ENCODE peak calls at places on chromosomes 1 and 21, in nine cellular contexts. O, F, N, L, W, S, M, G and E are unnamed samples. For H3K36me3, the result is how much of the 10 kb centered on the place peaks cover.

GRCh38 chr1:115545096-115545720 is 96.6 kb upstream of the VANGL1 start:
- DNase-seq in O (no peak), M (no peak), S (no peak), G (peak), F (no peak), L (no peak), N (no peak), W (no peak), E (no peak)

GRCh38 chr1:162171078-162171477 is 101.6 kb downstream of the NOS1AP start:
- DNase-seq in M (no peak), W (no peak), L (no peak), F (no peak), N (no peak), G (no peak), S (no peak), O (no peak), E (no peak)

GRCh38 chr21:33362044-33362555 is 37.3 kb downstream of the IFNAR1 start:
- DNase-seq in N (no peak), F (no peak), G (peak), O (peak), S (no peak), L (no peak), M (no peak), W (peak), E (no peak)

GRCh38 chr1:161706483-161707347 is at the start of gene FCRLA:
- DNase-seq in O (no peak), N (peak), F (peak), G (peak), L (no peak), W (no peak), M (no peak), S (peak), E (no peak)

GRCh38 chr1:240178366-240178765 is 86.7 kb downstream of the FMN2 start:
- DNase-seq in S (peak), W (no peak), L (no peak), F (no peak), G (no peak), N (no peak), M (no peak), O (no peak), E (no peak)

GRCh38 chr1:202806845-202807366 is 1.3 kb downstream of the KDM5B start:
- DNase-seq in W (peak), S (no peak), O (no peak), N (peak), L (peak), G (peak), F (peak), M (no peak), E (no peak)

GRCh38 chr1:4048076-4048475 is 148.0 kb upstream of the C1orf174 start:
- DNase-seq in F (no peak), L (no peak), N (no peak), W (no peak), M (no peak), O (no peak), G (no peak), S (no peak), E (no peak)

GRCh38 chr1:2791027-2791760 is 10.3 kb downstream of the TTC34 start:
- DNase-seq in M (no peak), F (no peak), O (no peak), G (no peak), W (no peak), L (no peak), S (no peak), N (no peak), E (no peak)

GRCh38 chr21:38937844-38938243 is 132.1 kb downstream of the ETS2 start:
- DNase-seq in N (no peak), S (no peak), L (no peak), G (no peak), F (no peak), M (no peak), W (no peak), O (no peak), E (no peak)

GRCh38 chr1:228857611-228858010 is 122.3 kb downstream of the RHOU start:
- DNase-seq in S (no peak), O (no peak), N (no peak), G (no peak), W (no peak), M (no peak), F (no peak), L (no peak), E (no peak)

GRCh38 chr1:109639063-109639840 is 16.6 kb upstream of the GSTM4 start:
- DNase-seq in L (no peak), F (no peak), W (peak), O (no peak), M (no peak), G (no peak), N (no peak), S (no peak), E (peak)

GRCh38 chr1:23376890-23377811 is 7.5 kb upstream of the ZNF436 start:
- DNase-seq in F (peak), L (peak), O (peak), M (no peak), W (peak), S (peak), N (peak), G (peak), E (peak)

GRCh38 chr21:33115586-33116541 is 45.9 kb downstream of the OLIG1 start:
- DNase-seq in L (no peak), M (no peak), W (no peak), N (no peak), F (no peak), S (no peak), O (no peak), G (no peak), E (no peak)

GRCh38 chr1:9610548-9610947 is 21.8 kb downstream of the TMEM201 start:
- DNase-seq in S (no peak), N (no peak), W (no peak), L (no peak), M (no peak), G (no peak), F (no peak), O (no peak), E (no peak)

GRCh38 chr1:9609998-9610397 is 21.3 kb downstream of the TMEM201 start:
- DNase-seq in N (no peak), W (no peak), M (no peak), S (no peak), O (no peak), L (no peak), F (no peak), G (no peak), E (no peak)

GRCh38 chr1:9612871-9613624 is 24.3 kb downstream of the TMEM201 start:
- DNase-seq in W (no peak), O (no peak), G (no peak), F (no peak), L (no peak), S (no peak), M (no peak), N (no peak), E (no peak)

GRCh38 chr1:9612162-9612845 is 23.6 kb downstream of the TMEM201 start:
- DNase-seq in G (no peak), S (no peak), F (no peak), L (no peak), N (no peak), M (no peak), W (no peak), O (no peak), E (no peak)

DNA sequence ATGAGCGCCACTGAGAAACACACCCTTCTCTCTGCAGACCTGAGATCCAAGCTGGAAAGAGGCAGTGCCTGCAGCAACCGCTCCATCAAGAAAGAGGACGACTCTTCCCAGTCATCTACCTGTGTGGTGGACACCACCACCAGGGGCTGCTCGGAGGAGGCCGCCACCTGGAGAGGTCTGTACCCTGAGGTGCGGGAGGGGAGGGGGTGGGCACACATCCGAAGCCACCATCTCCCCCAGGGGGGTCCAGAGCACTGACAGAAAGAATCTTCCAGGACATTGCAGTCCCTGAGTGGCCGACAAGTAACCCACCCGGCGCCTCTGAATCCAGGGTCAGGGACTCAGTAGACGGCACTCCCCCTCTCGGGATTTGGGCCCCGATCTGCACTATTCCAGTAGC is 23.0 kb downstream of the TMEM201 start:
- DNase-seq in N (no peak), L (no peak), G (no peak), O (no peak), W (no peak), F (no peak), S (no peak), M (no peak), E (no peak)
- H3K36me3 ChIP-seq in N (half or more), L (under half), G (under half), O (under half), W (under half), F (under half), S (under half), M (under half), E (under half)

GRCh38 chr1:223123238-223123976 is 19.6 kb downstream of the TLR5 start:
- DNase-seq in M (no peak), W (peak), O (peak), L (peak), G (peak), S (peak), N (peak), F (peak), E (peak)
- H3K4me3 ChIP-seq in M (no peak), W (no peak), O (peak), L (no peak), G (peak), S (no peak), N (no peak), F (peak), E (no peak)

GRCh38 chr1:55541296-55541695 is 326.1 kb upstream of the USP24 start:
- DNase-seq in O (no peak), S (no peak), F (no peak), W (no peak), L (no peak), N (no peak), G (peak), M (no peak), E (no peak)

GRCh38 chr1:55535724-55536262 is 320.6 kb upstream of the USP24 start:
- DNase-seq in O (no peak), F (no peak), W (no peak), S (no peak), G (no peak), L (no peak), M (no peak), N (no peak), E (no peak)

GRCh38 chr1:55542901-55543504 is 327.8 kb upstream of the USP24 start:
- DNase-seq in W (no peak), S (peak), L (no peak), N (no peak), M (no peak), O (no peak), F (peak), G (peak), E (no peak)

GRCh38 chr1:55536466-55536865 is 321.3 kb upstream of the USP24 start:
- DNase-seq in L (no peak), W (no peak), M (no peak), N (no peak), G (no peak), F (no peak), S (no peak), O (no peak), E (no peak)

DNA sequence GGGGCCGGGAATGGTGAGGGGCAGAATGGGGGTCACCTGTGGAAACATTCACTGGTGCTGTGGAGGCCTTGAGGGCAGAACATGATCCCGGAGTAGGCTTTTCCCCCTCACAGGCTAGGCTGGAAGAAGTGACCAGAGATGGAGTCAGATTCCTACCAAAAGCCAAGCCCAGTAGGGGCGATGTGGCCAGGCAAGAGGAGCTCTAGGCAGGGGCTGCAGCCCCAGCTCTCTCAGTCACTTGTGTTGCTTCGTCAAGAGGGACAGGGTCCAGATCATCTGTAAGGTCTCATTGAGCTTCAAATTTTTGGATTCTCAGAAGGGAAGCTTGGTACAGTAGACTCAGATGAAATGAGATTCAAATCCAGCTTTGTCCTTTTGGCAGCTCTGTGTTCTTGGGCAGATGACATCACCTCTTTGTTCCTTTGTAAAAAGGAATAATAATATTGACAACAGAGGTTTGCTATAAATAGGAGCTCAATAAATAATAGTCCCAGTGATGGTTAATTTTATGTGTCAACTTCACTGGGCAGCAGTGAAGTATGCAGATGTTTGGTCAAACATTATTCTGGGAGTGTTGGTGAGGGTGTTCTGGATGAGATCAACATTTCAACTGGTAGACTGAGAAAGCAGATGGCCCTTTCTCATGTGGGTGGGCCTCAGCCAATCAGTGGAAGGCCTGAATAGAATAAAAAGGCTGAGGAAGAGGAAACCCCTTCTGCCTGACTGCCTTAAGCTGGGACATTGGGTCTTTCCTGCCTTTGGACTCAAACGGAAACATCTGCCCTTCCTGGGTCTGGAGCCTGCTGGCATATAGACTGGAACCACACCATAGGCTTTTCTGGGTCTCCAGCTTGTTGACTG is 324.7 kb upstream of the USP24 start:
- DNase-seq in F (no peak), N (no peak), G (no peak), L (no peak), W (no peak), M (no peak), O (no peak), S (no peak), E (no peak)
- H3K36me3 ChIP-seq in F (under half), N (under half), G (under half), L (under half), W (under half), M (under half), O (under half), S (under half), E (under half)

DNA sequence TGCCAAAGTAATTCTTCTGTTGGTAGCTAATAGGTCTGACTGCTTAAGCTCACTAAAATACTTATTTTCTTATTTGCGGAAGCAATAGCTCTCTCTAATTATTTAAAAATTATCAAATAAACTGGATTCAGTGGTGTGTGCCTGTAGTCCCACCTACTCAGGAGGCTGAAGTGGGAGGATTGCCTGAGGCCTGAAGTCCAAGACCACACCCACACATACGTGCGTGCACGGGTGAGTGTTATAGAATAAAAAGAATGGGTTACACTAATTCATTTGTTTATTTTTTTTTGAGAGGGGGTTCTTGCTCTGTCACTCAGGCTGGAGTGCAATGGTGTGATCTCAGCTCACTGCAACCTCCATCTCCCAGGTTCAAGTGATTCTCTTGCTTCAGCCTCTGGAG is 94.2 kb upstream of the HNRNPU start:
- DNase-seq in F (no peak), L (no peak), M (no peak), O (no peak), N (no peak), W (no peak), S (no peak), G (no peak), E (no peak)
- H3K4me3 ChIP-seq in F (no peak), L (no peak), M (no peak), O (no peak), N (no peak), W (no peak), S (no peak), G (no peak), E (no peak)

GRCh38 chr1:27025718-27026117 is 13.1 kb upstream of the TENT5B start:
- DNase-seq in F (no peak), N (no peak), G (no peak), S (no peak), W (no peak), L (no peak), O (no peak), M (no peak), E (no peak)
- H3K36me3 ChIP-seq in F (under half), N (under half), G (under half), S (under half), W (under half), L (under half), O (under half), M (under half), E (under half)

GRCh38 chr1:227726924-227727599 is 8.0 kb downstream of the JMJD4 start:
- DNase-seq in M (no peak), N (no peak), O (no peak), S (no peak), G (no peak), W (no peak), F (no peak), L (no peak), E (peak)

GRCh38 chr1:227723474-227723873 is 11.6 kb downstream of the JMJD4 start:
- DNase-seq in L (no peak), G (no peak), F (no peak), W (no peak), N (no peak), S (peak), O (no peak), M (no peak), E (no peak)

GRCh38 chr1:227728059-227728891 is 6.8 kb downstream of the JMJD4 start:
- DNase-seq in L (peak), S (peak), F (peak), M (peak), O (peak), N (peak), W (peak), G (peak), E (peak)

GRCh38 chr1:227726318-227726717 is 8.8 kb downstream of the JMJD4 start:
- DNase-seq in W (no peak), M (no peak), F (no peak), O (no peak), L (no peak), G (no peak), S (no peak), N (no peak), E (no peak)

DNA sequence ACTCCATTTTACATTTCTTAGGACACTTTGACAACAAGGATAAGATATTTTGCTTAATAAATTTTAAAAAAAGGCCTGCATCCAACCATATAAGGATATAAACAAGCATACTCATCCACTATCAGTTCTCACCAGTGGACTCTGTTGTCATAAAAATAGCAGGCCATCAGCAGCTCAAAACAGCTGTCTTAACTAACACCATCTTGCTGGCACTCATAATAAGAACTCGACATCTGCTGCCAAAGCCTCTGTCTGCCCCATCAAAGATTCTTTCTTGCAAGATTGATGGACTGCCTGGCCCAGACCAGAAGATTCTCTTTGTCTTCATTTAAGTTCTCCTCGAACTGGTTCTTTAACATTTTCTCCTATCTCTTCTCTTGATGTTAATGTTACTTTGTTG is 10.1 kb downstream of the JMJD4 start:
- DNase-seq in O (no peak), L (no peak), F (no peak), W (no peak), S (no peak), N (no peak), G (no peak), M (no peak), E (no peak)
- H3K4me3 ChIP-seq in O (no peak), L (no peak), F (no peak), W (no peak), S (no peak), N (no peak), G (no peak), M (no peak), E (no peak)

DNA sequence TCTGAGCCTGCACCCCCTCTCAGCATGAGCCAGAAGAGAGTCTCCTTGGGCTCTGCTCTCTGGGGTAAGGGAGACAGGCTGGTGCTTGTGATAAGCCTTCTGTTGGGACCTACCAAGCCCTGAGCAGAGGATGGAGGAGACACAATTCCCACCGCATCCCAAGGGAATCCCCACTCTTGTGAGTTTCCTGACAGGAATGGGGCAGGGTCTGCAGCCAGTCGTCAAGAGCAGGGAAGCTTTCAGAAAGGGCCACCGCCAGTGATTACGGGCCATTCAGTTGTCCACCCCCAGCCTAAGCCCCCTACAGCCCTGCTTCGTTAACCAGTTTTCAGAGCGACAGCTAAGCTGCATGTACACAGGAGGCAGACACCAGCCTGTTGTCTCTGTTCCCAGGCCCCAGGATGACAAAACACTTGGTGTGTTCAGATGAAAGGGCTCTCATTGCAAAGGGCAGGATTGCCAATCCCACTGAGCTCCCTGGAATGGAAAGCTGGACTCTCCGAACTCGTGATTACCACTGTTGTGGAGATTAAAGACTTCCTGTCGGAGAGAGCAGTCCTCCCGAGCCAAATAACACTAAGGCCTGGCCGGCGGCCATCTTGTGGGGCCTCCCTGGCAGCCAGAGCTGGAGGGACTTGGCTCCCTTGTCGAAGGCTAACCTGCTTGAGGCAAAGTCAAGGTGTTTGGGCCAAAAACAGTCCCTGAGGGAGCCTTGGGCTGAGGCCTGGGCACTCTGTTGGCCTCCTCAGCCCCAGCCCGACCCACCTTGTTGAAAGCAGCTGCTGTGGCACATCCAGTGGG is 37.5 kb upstream of the SLC30A1 start:
- DNase-seq in W (no peak), F (no peak), S (no peak), N (peak), L (no peak), O (no peak), M (no peak), G (no peak), E (no peak)
- H3K36me3 ChIP-seq in W (under half), F (under half), S (under half), N (under half), L (under half), O (under half), M (under half), G (under half), E (under half)

GRCh38 chr1:21896652-21897532 is 40.2 kb downstream of the HSPG2 start:
- DNase-seq in W (peak), N (peak), G (no peak), S (no peak), O (peak), L (no peak), M (no peak), F (peak), E (peak)
- H3K4me3 ChIP-seq in W (no peak), N (no peak), G (no peak), S (no peak), O (no peak), L (no peak), M (peak), F (no peak), E (no peak)

GRCh38 chr1:33265780-33266605 is 9.7 kb downstream of the ZNF362 start:
- DNase-seq in S (no peak), M (no peak), G (no peak), L (no peak), O (no peak), W (no peak), N (no peak), F (no peak), E (no peak)
- H3K36me3 ChIP-seq in S (under half), M (under half), G (under half), L (under half), O (under half), W (under half), N (under half), F (under half), E (under half)

GRCh38 chr21:41316641-41317392 is at the start of gene FAM3B:
- DNase-seq in W (peak), F (no peak), O (peak), S (no peak), N (no peak), G (no peak), L (peak), M (peak), E (no peak)
- H3K4me3 ChIP-seq in W (peak), F (no peak), O (peak), S (no peak), N (peak), G (peak), L (peak), M (peak), E (peak)